ENCODE peak calls at places on chromosomes 12 and 14, in five cellular contexts. H, T, O, I and A are unnamed samples.

GRCh38 chr14:95488376-95489162 is 27.9 kb downstream of the SYNE3 start:
- DNase-seq in H (no peak), T (no peak), I (no peak), O (no peak), A (no peak)

GRCh38 chr14:22390824-22391461 is 198.1 kb downstream of the DAD1 start:
- DNase-seq in I (peak; percentile 91), H (no peak), O (no peak), T (no peak), A (peak; percentile 65)

GRCh38 chr12:117441751-117442150 is 80.3 kb upstream of the NOS1 start:
- DNase-seq in H (peak; percentile 36), I (peak; percentile 76), T (no peak), O (no peak), A (no peak)

GRCh38 chr12:5785601-5786000 is 159.5 kb downstream of the ANO2 start:
- DNase-seq in I (no peak), H (no peak), O (no peak), T (no peak), A (no peak)

GRCh38 chr14:102029956-102030355 is 56.9 kb downstream of the HSP90AA1 start:
- DNase-seq in T (peak; percentile 45), O (no peak), H (no peak), I (peak; percentile 48), A (no peak)

GRCh38 chr14:72416892-72417291 is 477.0 kb downstream of the DPF3 start:
- DNase-seq in O (peak; percentile 81), T (no peak), I (peak; percentile 47), H (peak; percentile 79), A (no peak)

GRCh38 chr14:69354383-69355154 is 43.5 kb downstream of the ERH start:
- DNase-seq in I (no peak), H (peak; percentile 64), O (peak; percentile 87), T (no peak), A (peak; percentile 64)

GRCh38 chr12:66176525-66176924 is 6.7 kb upstream of the TMBIM4 start:
- DNase-seq in I (no peak), T (no peak), O (no peak), H (peak; percentile 39), A (no peak)

GRCh38 chr12:107645630-107646333 is 39.8 kb upstream of the PWP1 start:
- DNase-seq in I (no peak), T (no peak), O (no peak), H (no peak), A (no peak)

GRCh38 chr14:99514552-99515300 is 33.5 kb downstream of the CCNK start:
- DNase-seq in H (no peak), O (no peak), T (no peak), I (no peak), A (no peak)

GRCh38 chr14:102007916-102008418 is 43.6 kb downstream of the DYNC1H1 start:
- DNase-seq in H (no peak), I (no peak), O (no peak), T (no peak), A (no peak)

GRCh38 chr12:105315130-105315529 is 15.4 kb upstream of the C12orf75 start:
- DNase-seq in O (no peak), T (no peak), I (no peak), H (no peak), A (no peak)

GRCh38 chr14:99619873-99620834 is 16.1 kb upstream of the CCDC85C start:
- DNase-seq in I (peak; percentile 23), O (no peak), H (no peak), T (no peak), A (no peak)

GRCh38 chr12:122641976-122642375 is 61.2 kb downstream of the HCAR2 start:
- DNase-seq in H (no peak), I (peak; percentile 28), O (no peak), T (peak; percentile 70), A (peak; percentile 6)

GRCh38 chr14:55114720-55115119 is 14.3 kb upstream of the LGALS3 start:
- DNase-seq in T (no peak), O (no peak), I (no peak), H (no peak), A (no peak)

DNA sequence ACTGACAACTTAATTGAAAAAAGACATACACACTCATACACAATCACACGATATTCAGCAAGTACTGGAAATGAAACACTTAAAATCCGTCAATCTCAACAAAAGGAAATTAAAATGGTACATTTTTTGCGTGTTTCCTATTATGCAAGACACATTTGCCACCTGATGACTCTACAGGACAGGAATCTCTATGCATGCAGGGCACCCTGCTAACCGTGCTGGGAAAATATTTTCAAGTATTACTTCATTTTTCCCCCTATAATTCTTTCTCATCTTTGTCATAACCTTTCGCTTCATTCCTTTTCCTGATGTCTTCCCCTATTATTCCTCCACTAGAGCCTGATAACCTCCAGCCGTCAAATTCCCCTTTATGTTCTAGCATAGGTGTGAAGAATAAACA is 150.2 kb downstream of the TMEM132D start:
- DNase-seq in O (no peak), H (no peak), T (no peak), I (no peak), A (no peak)
- H3K27ac ChIP-seq in O (no peak overlapping the region), H (no peak overlapping the region), T (no peak overlapping the region), I (no peak overlapping the region), A (no peak overlapping the region)

GRCh38 chr12:43336962-43337555 is 214.9 kb downstream of the ADAMTS20 start:
- DNase-seq in T (peak; percentile 70), I (peak; percentile 59), H (peak; percentile 62), O (peak; percentile 37), A (peak; percentile 16)

GRCh38 chr12:43332977-43333649 is 218.9 kb downstream of the ADAMTS20 start:
- DNase-seq in O (no peak), H (no peak), T (peak; percentile 51), I (peak; percentile 37), A (peak; percentile 54)

GRCh38 chr12:43333650-43334043 is 218.4 kb downstream of the ADAMTS20 start:
- DNase-seq in T (no peak), H (no peak), I (no peak), O (no peak), A (no peak)

GRCh38 chr12:43337571-43338497 is 214.2 kb downstream of the ADAMTS20 start:
- DNase-seq in O (no peak), I (peak; percentile 81), H (no peak), T (no peak), A (peak; percentile 48)

GRCh38 chr12:43338848-43339526 is 213.0 kb downstream of the ADAMTS20 start:
- DNase-seq in I (peak; percentile 70), H (no peak), T (peak; percentile 79), O (peak; percentile 76), A (peak; percentile 48)
- H2AFZ ChIP-seq in I (no peak overlapping the region), H (no peak overlapping the region), T (peak overlapping the region; percentile 45), O (no peak overlapping the region), A (peak overlapping the region; percentile 17)

GRCh38 chr12:124683725-124684124 is 116.3 kb upstream of the NCOR2 start:
- DNase-seq in T (no peak), H (no peak), I (no peak), O (no peak), A (no peak)

GRCh38 chr12:124683330-124683662 is 115.9 kb upstream of the NCOR2 start:
- DNase-seq in I (peak; percentile 90), O (no peak), T (no peak), H (no peak), A (peak; percentile 59)

GRCh38 chr12:124682425-124683329 is 115.3 kb upstream of the NCOR2 start:
- DNase-seq in I (no peak), O (no peak), T (no peak), H (no peak), A (no peak)

GRCh38 chr12:124680863-124681778 is 113.7 kb upstream of the NCOR2 start:
- DNase-seq in T (peak; percentile 96), O (no peak), I (peak; percentile 99), H (peak; percentile 72), A (peak; percentile 97)

GRCh38 chr12:124681779-124682391 is 114.5 kb upstream of the NCOR2 start:
- DNase-seq in I (peak; percentile 75), H (no peak), O (no peak), T (peak; percentile 95), A (peak; percentile 32)
- H3K9ac ChIP-seq in I (peak overlapping the region; percentile 77), H (no peak overlapping the region), O (no peak overlapping the region), T (peak overlapping the region; percentile 9), A (no peak overlapping the region)

GRCh38 chr14:44989497-44990440 is 27.8 kb downstream of the TOGARAM1 start:
- DNase-seq in O (no peak), I (no peak), H (peak; percentile 70), T (no peak), A (no peak)
- H3K27ac ChIP-seq in O (no peak overlapping the region), I (no peak overlapping the region), H (peak overlapping the region; percentile 22), T (no peak overlapping the region), A (no peak overlapping the region)

DNA sequence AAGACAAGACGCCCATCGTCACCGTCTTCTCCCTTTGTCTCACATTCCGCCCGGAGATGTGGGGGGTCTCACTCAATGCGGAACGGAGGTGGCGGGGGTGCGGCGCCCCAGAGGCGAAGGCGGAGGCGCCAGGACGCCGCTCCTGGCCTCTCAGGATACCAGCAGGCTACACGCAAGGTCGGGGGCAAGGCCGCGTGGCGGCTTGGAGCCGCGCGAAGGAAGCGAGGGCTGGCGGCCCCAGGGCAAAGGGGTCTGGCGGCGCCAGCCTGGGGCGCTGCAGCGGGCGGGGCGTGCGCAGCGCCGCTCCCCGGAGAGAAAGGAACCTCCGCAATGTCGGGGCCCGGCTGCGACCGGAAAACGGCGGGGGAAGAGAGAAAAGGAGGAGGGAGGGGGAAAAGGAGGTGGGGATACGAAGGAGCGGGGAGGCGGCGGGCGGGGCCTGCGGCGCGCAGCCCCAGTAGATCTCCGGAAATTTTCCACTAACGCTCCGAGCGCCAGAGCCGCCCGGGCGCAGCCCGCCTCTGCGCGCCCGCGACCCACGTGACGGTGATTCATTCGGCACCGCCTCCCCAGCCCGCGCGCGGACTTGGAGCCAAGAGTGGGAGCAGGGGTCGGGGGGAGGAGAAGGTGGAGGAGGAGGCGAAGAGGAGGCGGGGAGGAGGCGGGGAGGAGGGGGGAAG is 10.5 kb upstream of the SLC38A2 start:
- DNase-seq in O (peak; percentile 95), I (peak; percentile 98), H (peak; percentile 88), T (peak; percentile 97), A (peak; percentile 95)
- H2AFZ ChIP-seq in O (peak overlapping the region; percentile 22), I (peak overlapping the region; percentile 77), H (peak overlapping the region; percentile 88), T (no peak overlapping the region), A (peak overlapping the region; percentile 84)

GRCh38 chr12:120977531-120978295 is 630 bp upstream of the HNF1A start:
- DNase-seq in I (no peak), H (no peak), O (no peak), T (no peak), A (no peak)
- H3K9ac ChIP-seq in I (no peak overlapping the region), H (no peak overlapping the region), O (no peak overlapping the region), T (no peak overlapping the region), A (no peak overlapping the region)

GRCh38 chr14:93302688-93303581 is 29.9 kb downstream of the BTBD7 start:
- DNase-seq in H (no peak), I (no peak), O (no peak), T (no peak), A (no peak)

GRCh38 chr14:93306844-93307243 is 26.0 kb downstream of the BTBD7 start:
- DNase-seq in T (no peak), H (no peak), O (no peak), I (no peak), A (no peak)

GRCh38 chr14:93303659-93304058 is 29.2 kb downstream of the BTBD7 start:
- DNase-seq in H (no peak), O (no peak), I (no peak), T (no peak), A (no peak)

GRCh38 chr14:93304771-93305170 is 28.1 kb downstream of the BTBD7 start:
- DNase-seq in H (no peak), I (no peak), T (no peak), O (no peak), A (peak; percentile 23)

GRCh38 chr14:93305708-93306418 is 27.0 kb downstream of the BTBD7 start:
- DNase-seq in H (no peak), O (no peak), I (no peak), T (no peak), A (no peak)
- H3K27ac ChIP-seq in H (no peak overlapping the region), O (no peak overlapping the region), I (no peak overlapping the region), T (no peak overlapping the region), A (no peak overlapping the region)